ENCODE peak calls at places on chromosome 3, in seven cellular contexts. N is choroid plexus epithelial cell, V is keratinocyte, C is activated gamma-delta T cell treated with Interleukin-2 at 50 U/mL for 16 hours, P is A549, W is HFF-Myc, Q is NCI-H82. T is an unnamed sample.

GRCh38 chr3:194404365-194405140 is 5.5 kb upstream of the GP5 start:
- DNase-seq in W (peak; percentile 41), N (peak; percentile 81), P (peak; percentile 56), C (peak; percentile 35), Q (peak; percentile 72), V (no peak), T (no peak)

GRCh38 chr3:105979961-105980360 is 111.1 kb upstream of the CBLB start:
- DNase-seq in P (no peak), W (no peak), Q (no peak), C (no peak), N (no peak), V (no peak), T (no peak)

GRCh38 chr3:24069045-24069444 is 124.0 kb downstream of the NR1D2 start:
- DNase-seq in P (peak; percentile 34), C (no peak), V (no peak), Q (peak; percentile 51), N (no peak), W (no peak), T (no peak)

GRCh38 chr3:194165619-194166018 is 29.7 kb downstream of the HES1 start:
- DNase-seq in W (no peak), V (no peak), P (no peak), C (no peak), N (no peak), Q (no peak), T (no peak)

GRCh38 chr3:42526616-42527367 is 24.3 kb downstream of the VIPR1 start:
- DNase-seq in P (no peak), C (peak; percentile 39), Q (peak; percentile 11), V (no peak), N (no peak), W (no peak), T (no peak)

GRCh38 chr3:112339609-112340008 is 6.7 kb downstream of the CD200 start:
- DNase-seq in W (no peak), V (no peak), C (no peak), N (no peak), P (no peak), Q (no peak), T (no peak)

GRCh38 chr3:120174811-120175210 is 80.6 kb upstream of the GSK3B start:
- DNase-seq in W (no peak), P (no peak), N (no peak), Q (no peak), C (no peak), V (no peak), T (no peak)

GRCh38 chr3:117719316-117719926 is 1009.8 kb downstream of the TUSC7 start:
- DNase-seq in Q (peak; percentile 70), C (no peak), V (no peak), N (peak; percentile 52), W (no peak), P (peak; percentile 17), T (no peak)

GRCh38 chr3:132660056-132660744 is at the start of gene UBA5:
- DNase-seq in Q (peak; percentile 83), N (peak; percentile 61), P (peak; percentile 71), V (no peak), W (peak; percentile 16), C (peak; percentile 60), T (no peak)

GRCh38 chr3:135516143-135516542 is 449.4 kb upstream of the PPP2R3A start:
- DNase-seq in W (peak; percentile 6), P (peak; percentile 9), V (no peak), C (no peak), Q (peak; percentile 24), N (no peak), T (no peak)

GRCh38 chr3:11604139-11604895 is 39.4 kb downstream of the VGLL4 start:
- DNase-seq in V (no peak), P (no peak), C (no peak), Q (no peak), W (no peak), N (peak; percentile 93), T (no peak)

GRCh38 chr3:186275436-186275835 is 86.6 kb downstream of the DGKG start:
- DNase-seq in N (no peak), Q (no peak), C (no peak), P (no peak), W (no peak), V (no peak), T (no peak)

GRCh38 chr3:29408676-29409075 is 127.8 kb downstream of the RBMS3 start:
- DNase-seq in N (peak; percentile 27), V (no peak), W (no peak), C (no peak), Q (no peak), P (no peak), T (no peak)

GRCh38 chr3:99969133-99969532 is 145.2 kb downstream of the FILIP1L start:
- DNase-seq in Q (no peak), N (no peak), C (no peak), P (no peak), V (peak; percentile 15), W (no peak), T (no peak)

GRCh38 chr3:16072420-16073110 is 101.9 kb upstream of the GALNT15 start:
- DNase-seq in W (no peak), Q (no peak), V (no peak), P (no peak), C (no peak), N (no peak), T (no peak)

GRCh38 chr3:15266510-15267376 is 60.7 kb downstream of the CAPN7 start:
- DNase-seq in Q (no peak), W (no peak), N (no peak), C (no peak), V (no peak), P (no peak), T (no peak)

GRCh38 chr3:118671192-118671591 is 363.5 kb downstream of the IGSF11 start:
- DNase-seq in Q (no peak), W (no peak), N (no peak), P (no peak), V (no peak), C (no peak), T (no peak)

GRCh38 chr3:126136428-126137220 is 43.8 kb downstream of the ALDH1L1 start:
- DNase-seq in N (no peak), W (no peak), C (no peak), Q (no peak), P (no peak), V (no peak), T (no peak)

GRCh38 chr3:85781806-85782205 is 823.0 kb downstream of the CADM2 start:
- DNase-seq in P (no peak), Q (no peak), V (no peak), W (no peak), C (no peak), N (peak; percentile 32), T (no peak)

GRCh38 chr3:150764607-150765366 is 1.8 kb upstream of the SIAH2 start:
- DNase-seq in V (no peak), P (no peak), C (no peak), W (no peak), Q (no peak), N (no peak), T (no peak)

GRCh38 chr3:10416730-10417300 is 88.6 kb downstream of the ATP2B2 start:
- DNase-seq in V (no peak), N (no peak), C (no peak), W (no peak), P (no peak), Q (peak; percentile 37), T (no peak)

GRCh38 chr3:197002701-197003454 is 26.7 kb downstream of the MELTF start:
- DNase-seq in C (peak; percentile 68), W (no peak), V (no peak), N (peak; percentile 65), P (peak; percentile 64), Q (peak; percentile 87), T (no peak)

GRCh38 chr3:119206611-119207511 is 33.5 kb downstream of the UPK1B start:
- DNase-seq in Q (no peak), C (no peak), V (peak; percentile 41), N (no peak), P (peak; percentile 85), W (no peak), T (peak; percentile 10)

GRCh38 chr3:131110087-131110486 is 83.4 kb downstream of the NEK11 start:
- DNase-seq in P (no peak), Q (no peak), N (peak; percentile 92), V (peak; percentile 40), W (no peak), C (no peak), T (peak; percentile 43)

GRCh38 chr3:139127101-139127500 is 82.4 kb upstream of the PRR23C start:
- DNase-seq in W (no peak), Q (no peak), N (peak; percentile 82), V (peak; percentile 83), P (no peak), C (no peak), T (peak; percentile 87)

GRCh38 chr3:72301779-72302178 is 516.8 kb upstream of the PROK2 start:
- DNase-seq in P (no peak), C (no peak), N (no peak), V (no peak), Q (no peak), W (no peak), T (no peak)

GRCh38 chr3:196323723-196324122 is 5.7 kb upstream of the DYNLT2B start:
- DNase-seq in N (peak; percentile 55), W (no peak), C (no peak), Q (peak; percentile 89), P (no peak), V (no peak), T (no peak)

GRCh38 chr3:168034152-168034928 is 61.4 kb downstream of the GOLIM4 start:
- DNase-seq in N (peak; percentile 58), P (no peak), Q (no peak), W (peak; percentile 20), V (no peak), C (no peak), T (no peak)

T was measured in epithelial cell of prostate.